ENCODE peak calls at places on chromosome 19, in ten cellular contexts. One of them, this sample, is unnamed.

GRCh38 chr19:29501816-29502580 is 23.8 kb upstream of the VSTM2B start:
- DNase-seq in GM13977: no peak
- DNase-seq in stomach: no peak
- DNase-seq in NCI-H774: no peak
- DNase-seq in activated T-cell treated with anti-CD3 and anti-CD28 coated beads for 48 hours: no peak
- DNase-seq in activated effector memory CD4-positive, alpha-beta T cell treated with anti-CD3 and anti-CD28 coated beads, Interleukin-2, amount 50 U/mL, for 16 hours: peak; percentile 53
- DNase-seq in sciatic nerve: no peak
- DNase-seq in CD4-positive, CD25-positive, alpha-beta regulatory T cell: no peak
- DNase-seq in hippocampal formation: no peak
- DNase-seq in NCI-H1417 treated with DMSO at 0.1 percent for 48 hours: no peak
- DNase-seq in this sample: no peak

GRCh38 chr19:51439021-51439465 is 19.2 kb downstream of the SIGLEC8 start:
- DNase-seq in NCI-H774: no peak
- DNase-seq in GM13977: peak; percentile 51
- DNase-seq in activated T-cell treated with anti-CD3 and anti-CD28 coated beads for 48 hours: no peak
- DNase-seq in stomach: no peak
- DNase-seq in NCI-H1417 treated with DMSO at 0.1 percent for 48 hours: no peak
- DNase-seq in activated effector memory CD4-positive, alpha-beta T cell treated with anti-CD3 and anti-CD28 coated beads, Interleukin-2, amount 50 U/mL, for 16 hours: no peak
- DNase-seq in hippocampal formation: no peak
- DNase-seq in CD4-positive, CD25-positive, alpha-beta regulatory T cell: peak; percentile 68
- DNase-seq in sciatic nerve: no peak
- DNase-seq in this sample: no peak

GRCh38 chr19:3479177-3479818 is 1.0 kb downstream of the SMIM24 start:
- DNase-seq in activated T-cell treated with anti-CD3 and anti-CD28 coated beads for 48 hours: no peak
- DNase-seq in GM13977: peak; percentile 83
- DNase-seq in stomach: peak; percentile 40
- DNase-seq in activated effector memory CD4-positive, alpha-beta T cell treated with anti-CD3 and anti-CD28 coated beads, Interleukin-2, amount 50 U/mL, for 16 hours: peak; percentile 73
- DNase-seq in hippocampal formation: no peak
- DNase-seq in NCI-H774: no peak
- DNase-seq in CD4-positive, CD25-positive, alpha-beta regulatory T cell: peak; percentile 50
- DNase-seq in NCI-H1417 treated with DMSO at 0.1 percent for 48 hours: no peak
- DNase-seq in sciatic nerve: no peak
- DNase-seq in this sample: no peak

GRCh38 chr19:12790628-12791344 is 500 bp upstream of the JUNB start:
- DNase-seq in NCI-H1417 treated with DMSO at 0.1 percent for 48 hours: no peak
- DNase-seq in stomach: no peak
- DNase-seq in NCI-H774: no peak
- DNase-seq in hippocampal formation: peak; percentile 42
- DNase-seq in CD4-positive, CD25-positive, alpha-beta regulatory T cell: no peak
- DNase-seq in sciatic nerve: peak; percentile 60
- DNase-seq in GM13977: no peak
- DNase-seq in activated effector memory CD4-positive, alpha-beta T cell treated with anti-CD3 and anti-CD28 coated beads, Interleukin-2, amount 50 U/mL, for 16 hours: no peak
- DNase-seq in activated T-cell treated with anti-CD3 and anti-CD28 coated beads for 48 hours: no peak
- DNase-seq in this sample: no peak

GRCh38 chr19:49071860-49072547 is 495 bp downstream of the KCNA7 start:
- DNase-seq in sciatic nerve: no peak
- DNase-seq in CD4-positive, CD25-positive, alpha-beta regulatory T cell: no peak
- DNase-seq in GM13977: peak; percentile 37
- DNase-seq in activated effector memory CD4-positive, alpha-beta T cell treated with anti-CD3 and anti-CD28 coated beads, Interleukin-2, amount 50 U/mL, for 16 hours: peak; percentile 71
- DNase-seq in hippocampal formation: no peak
- DNase-seq in stomach: no peak
- DNase-seq in NCI-H774: no peak
- DNase-seq in activated T-cell treated with anti-CD3 and anti-CD28 coated beads for 48 hours: no peak
- DNase-seq in NCI-H1417 treated with DMSO at 0.1 percent for 48 hours: no peak
- DNase-seq in this sample: no peak

GRCh38 chr19:9342610-9343304 is 18.8 kb downstream of the ZNF559 start:
- DNase-seq in stomach: no peak
- DNase-seq in activated effector memory CD4-positive, alpha-beta T cell treated with anti-CD3 and anti-CD28 coated beads, Interleukin-2, amount 50 U/mL, for 16 hours: no peak
- DNase-seq in sciatic nerve: no peak
- DNase-seq in CD4-positive, CD25-positive, alpha-beta regulatory T cell: no peak
- DNase-seq in hippocampal formation: no peak
- DNase-seq in GM13977: no peak
- DNase-seq in activated T-cell treated with anti-CD3 and anti-CD28 coated beads for 48 hours: no peak
- DNase-seq in NCI-H774: no peak
- DNase-seq in NCI-H1417 treated with DMSO at 0.1 percent for 48 hours: no peak
- DNase-seq in this sample: no peak

GRCh38 chr19:8526345-8527062 is 12.5 kb upstream of the ZNF414 start:
- DNase-seq in activated effector memory CD4-positive, alpha-beta T cell treated with anti-CD3 and anti-CD28 coated beads, Interleukin-2, amount 50 U/mL, for 16 hours: no peak
- DNase-seq in NCI-H1417 treated with DMSO at 0.1 percent for 48 hours: no peak
- DNase-seq in CD4-positive, CD25-positive, alpha-beta regulatory T cell: no peak
- DNase-seq in sciatic nerve: peak; percentile 96
- DNase-seq in NCI-H774: peak; percentile 70
- DNase-seq in hippocampal formation: peak; percentile 64
- DNase-seq in GM13977: no peak
- DNase-seq in stomach: peak; percentile 93
- DNase-seq in activated T-cell treated with anti-CD3 and anti-CD28 coated beads for 48 hours: no peak
- DNase-seq in this sample: peak; percentile 86

GRCh38 chr19:10894911-10895213 is 23.5 kb downstream of the CARM1 start:
- DNase-seq in sciatic nerve: no peak
- DNase-seq in activated effector memory CD4-positive, alpha-beta T cell treated with anti-CD3 and anti-CD28 coated beads, Interleukin-2, amount 50 U/mL, for 16 hours: no peak
- DNase-seq in stomach: no peak
- DNase-seq in GM13977: no peak
- DNase-seq in NCI-H774: no peak
- DNase-seq in activated T-cell treated with anti-CD3 and anti-CD28 coated beads for 48 hours: no peak
- DNase-seq in CD4-positive, CD25-positive, alpha-beta regulatory T cell: no peak
- DNase-seq in hippocampal formation: no peak
- DNase-seq in NCI-H1417 treated with DMSO at 0.1 percent for 48 hours: no peak
- DNase-seq in this sample: no peak

GRCh38 chr19:5436101-5436947 is 18.9 kb upstream of the ZNRF4 start:
- DNase-seq in activated effector memory CD4-positive, alpha-beta T cell treated with anti-CD3 and anti-CD28 coated beads, Interleukin-2, amount 50 U/mL, for 16 hours: no peak
- DNase-seq in GM13977: peak; percentile 52
- DNase-seq in NCI-H774: no peak
- DNase-seq in sciatic nerve: no peak
- DNase-seq in activated T-cell treated with anti-CD3 and anti-CD28 coated beads for 48 hours: peak; percentile 6
- DNase-seq in CD4-positive, CD25-positive, alpha-beta regulatory T cell: no peak
- DNase-seq in stomach: no peak
- DNase-seq in hippocampal formation: peak; percentile 12
- DNase-seq in NCI-H1417 treated with DMSO at 0.1 percent for 48 hours: peak; percentile 12
- DNase-seq in this sample: peak; percentile 96

GRCh38 chr19:34241513-34242337 is 12.6 kb upstream of the GARRE1 start:
- DNase-seq in GM13977: no peak
- DNase-seq in activated effector memory CD4-positive, alpha-beta T cell treated with anti-CD3 and anti-CD28 coated beads, Interleukin-2, amount 50 U/mL, for 16 hours: no peak
- DNase-seq in NCI-H1417 treated with DMSO at 0.1 percent for 48 hours: peak; percentile 74
- DNase-seq in hippocampal formation: no peak
- DNase-seq in sciatic nerve: no peak
- DNase-seq in stomach: peak; percentile 64
- DNase-seq in NCI-H774: peak; percentile 64
- DNase-seq in CD4-positive, CD25-positive, alpha-beta regulatory T cell: peak; percentile 52
- DNase-seq in activated T-cell treated with anti-CD3 and anti-CD28 coated beads for 48 hours: no peak
- DNase-seq in this sample: no peak

GRCh38 chr19:31568724-31569123 is 219.5 kb upstream of the TSHZ3 start:
- DNase-seq in GM13977: no peak
- DNase-seq in sciatic nerve: no peak
- DNase-seq in NCI-H774: no peak
- DNase-seq in activated T-cell treated with anti-CD3 and anti-CD28 coated beads for 48 hours: no peak
- DNase-seq in stomach: no peak
- DNase-seq in activated effector memory CD4-positive, alpha-beta T cell treated with anti-CD3 and anti-CD28 coated beads, Interleukin-2, amount 50 U/mL, for 16 hours: no peak
- DNase-seq in NCI-H1417 treated with DMSO at 0.1 percent for 48 hours: no peak
- DNase-seq in CD4-positive, CD25-positive, alpha-beta regulatory T cell: no peak
- DNase-seq in hippocampal formation: no peak
- DNase-seq in this sample: no peak

GRCh38 chr19:6041071-6041470 is 63.1 kb upstream of the RANBP3 start:
- DNase-seq in sciatic nerve: peak; percentile 25
- DNase-seq in GM13977: no peak
- DNase-seq in CD4-positive, CD25-positive, alpha-beta regulatory T cell: no peak
- DNase-seq in hippocampal formation: no peak
- DNase-seq in activated T-cell treated with anti-CD3 and anti-CD28 coated beads for 48 hours: no peak
- DNase-seq in stomach: no peak
- DNase-seq in activated effector memory CD4-positive, alpha-beta T cell treated with anti-CD3 and anti-CD28 coated beads, Interleukin-2, amount 50 U/mL, for 16 hours: no peak
- DNase-seq in NCI-H774: no peak
- DNase-seq in NCI-H1417 treated with DMSO at 0.1 percent for 48 hours: no peak
- DNase-seq in this sample: no peak